ENCODE peak calls at places on chromosomes 16 and 17, in four cellular contexts. O is H4; H is NB4; T is stimulated activated naive CD4-positive, alpha-beta T cell treated with Interleukin-2 at 50 U/mL for 16 hours. P is an unnamed sample.

GRCh38 chr17:38750044-38750311 is 1.8 kb upstream of the PCGF2 start:
- DNase-seq in O (no peak), T (no peak), H (no peak), P (no peak)

GRCh38 chr17:70105154-70105553 is 30.1 kb downstream of the KCNJ16 start:
- DNase-seq in H (no peak), T (no peak), O (no peak), P (no peak)

GRCh38 chr17:2994441-2994840 is 69.0 kb downstream of the OR1D5 start:
- DNase-seq in T (no peak), H (no peak), O (no peak), P (no peak)

GRCh38 chr17:75487351-75488070 is 27.8 kb downstream of the CASKIN2 start:
- DNase-seq in H (peak), T (no peak), O (no peak), P (peak)

GRCh38 chr17:8799001-8799850 is at the start of gene MFSD6L:
- DNase-seq in H (no peak), O (no peak), T (no peak), P (no peak)

GRCh38 chr16:72284042-72284789 is 112.3 kb upstream of the PMFBP1 start:
- DNase-seq in T (no peak), O (no peak), H (no peak), P (no peak)

GRCh38 chr16:53768593-53768992 is 64.6 kb downstream of the FTO start:
- DNase-seq in H (peak), T (no peak), O (peak), P (peak)

GRCh38 chr16:88442435-88442810 is 10.7 kb upstream of the ZFPM1 start:
- DNase-seq in T (no peak), H (no peak), O (no peak), P (no peak)

GRCh38 chr17:19558946-19559345 is 25.3 kb downstream of the SLC47A1 start:
- DNase-seq in O (no peak), H (no peak), T (no peak), P (no peak)

GRCh38 chr16:21597571-21598030 is 1.8 kb upstream of the METTL9 start:
- DNase-seq in H (no peak), O (no peak), T (no peak), P (no peak)

GRCh38 chr17:62405451-62405850 is 18.2 kb upstream of the METTL2A start:
- DNase-seq in H (no peak), O (no peak), T (no peak), P (no peak)

GRCh38 chr16:31365131-31365865 is 10.3 kb downstream of the ITGAX start:
- DNase-seq in O (no peak), H (peak), T (no peak), P (no peak)

GRCh38 chr17:58402047-58402446 is 15.3 kb downstream of the RNF43 start:
- DNase-seq in T (no peak), O (peak), H (no peak), P (no peak)

GRCh38 chr17:36665417-36665816 is 64.0 kb downstream of the MRM1 start:
- DNase-seq in H (no peak), O (no peak), T (no peak), P (no peak)

GRCh38 chr17:78961571-78961970 is 18.2 kb downstream of the LGALS3BP start:
- DNase-seq in H (no peak), T (no peak), O (no peak), P (no peak)

GRCh38 chr16:58409316-58409973 is 17.2 kb downstream of the GINS3 start:
- DNase-seq in T (no peak), O (peak), H (no peak), P (no peak)

GRCh38 chr17:55487727-55488436 is 23.4 kb downstream of the SMIM36 start:
- DNase-seq in H (no peak), O (no peak), T (no peak), P (peak)

GRCh38 chr17:34360571-34360970 is 2.5 kb downstream of the CCL1 start:
- DNase-seq in O (no peak), T (no peak), H (no peak), P (no peak)

GRCh38 chr16:12741176-12741575 is 62.5 kb downstream of the CPPED1 start:
- DNase-seq in T (no peak), H (no peak), O (no peak), P (no peak)

GRCh38 chr17:2064511-2064910 is 9.6 kb downstream of the HIC1 start:
- DNase-seq in H (peak), O (no peak), T (no peak), P (peak)

GRCh38 chr16:85462405-85463227 is 150.5 kb upstream of the GSE1 start:
- DNase-seq in H (peak), T (no peak), O (no peak), P (no peak)

GRCh38 chr17:74452027-74452840 is 14.2 kb upstream of the CD300A start:
- DNase-seq in H (peak), T (no peak), O (no peak), P (no peak)

GRCh38 chr17:62794666-62794971 is 13.5 kb downstream of the MARCHF10 start:
- DNase-seq in O (no peak), H (no peak), T (no peak), P (no peak)

GRCh38 chr17:880074-880870 is 98.1 kb downstream of the MRM3 start:
- DNase-seq in O (no peak), H (no peak), T (no peak), P (peak)

GRCh38 chr16:53511403-53512280 is 8.6 kb upstream of the AKTIP start:
- DNase-seq in O (no peak), H (no peak), T (no peak), P (no peak)

GRCh38 chr17:37745801-37746426 is 1.1 kb upstream of the HNF1B start:
- DNase-seq in H (no peak), T (no peak), O (no peak), P (no peak)

GRCh38 chr16:53841884-53842283 is 137.9 kb downstream of the FTO start:
- DNase-seq in H (no peak), T (no peak), O (no peak), P (no peak)

GRCh38 chr16:14199624-14200023 is 128.5 kb downstream of the MRTFB start:
- DNase-seq in H (no peak), O (no peak), T (no peak), P (no peak)

GRCh38 chr17:77286391-77286640 is 145.5 kb downstream of the SEC14L1 start:
- DNase-seq in T (no peak), H (no peak), O (no peak), P (no peak)

GRCh38 chr17:59371426-59372099 is 40.1 kb downstream of the YPEL2 start:
- DNase-seq in T (no peak), O (no peak), H (no peak), P (no peak)

GRCh38 chr16:89549007-89549700 is 11.3 kb upstream of the RPL13 start:
- DNase-seq in O (no peak), H (no peak), T (no peak), P (no peak)

GRCh38 chr17:17824119-17824779 is 12.5 kb downstream of the SREBF1 start:
- DNase-seq in O (no peak), H (no peak), T (no peak), P (no peak)

GRCh38 chr16:63890072-63890471 is 1231.8 kb downstream of the CDH11 start:
- DNase-seq in H (no peak), T (no peak), O (peak), P (peak)

GRCh38 chr16:66913081-66913480 is 5.6 kb downstream of the CDH16 start:
- DNase-seq in H (no peak), T (no peak), O (no peak), P (no peak)

GRCh38 chr16:2828521-2828840 is 1.6 kb upstream of the ZG16B start:
- DNase-seq in H (no peak), T (no peak), O (no peak), P (no peak)

GRCh38 chr17:37781451-37781850 is 36.6 kb upstream of the HNF1B start:
- DNase-seq in H (no peak), T (no peak), O (no peak), P (no peak)

GRCh38 chr16:68969338-68969737 is 126.0 kb downstream of the TANGO6 start:
- DNase-seq in O (no peak), T (no peak), H (no peak), P (no peak)

GRCh38 chr17:33688771-33689170 is 395.7 kb upstream of the ASIC2 start:
- DNase-seq in H (no peak), T (no peak), O (no peak), P (no peak)